ENCODE peak calls at places on chromosomes 12 and 14, in six cellular contexts. T, U, S, D, N and W are unnamed samples. For H3K4me1 and H3K9me3, the result is how much of the 10 kb centered on the place peaks cover.

GRCh38 chr14:51095854-51096823 is 1.2 kb upstream of the TRIM9 start:
- DNase-seq in T (peak), U (no peak), S (no peak), D (no peak), N (no peak), W (no peak)

GRCh38 chr14:36057452-36058142 is 118.9 kb downstream of the PTCSC3 start:
- DNase-seq in T (no peak), U (no peak), S (no peak), D (no peak), N (no peak), W (no peak)

GRCh38 chr14:105415481-105416428 is 3.9 kb upstream of the MTA1 start:
- DNase-seq in T (no peak), U (no peak), S (no peak), D (no peak), N (no peak), W (no peak)

GRCh38 chr12:104859144-104859543 is 98.9 kb downstream of the SLC41A2 start:
- DNase-seq in T (peak), U (no peak), S (no peak), D (no peak), N (no peak), W (no peak)

GRCh38 chr12:19171731-19172130 is 42.2 kb downstream of the PLEKHA5 start:
- DNase-seq in T (no peak), U (no peak), S (no peak), D (no peak), N (no peak), W (no peak)

GRCh38 chr12:51527872-51528271 is 63.2 kb upstream of the SCN8A start:
- DNase-seq in T (no peak), U (no peak), S (no peak), D (no peak), N (no peak), W (no peak)

GRCh38 chr12:114190971-114191370 is 215.0 kb downstream of the TBX5 start:
- DNase-seq in T (no peak), U (no peak), S (no peak), D (no peak), N (no peak), W (no peak)

GRCh38 chr12:67270622-67271021 is 1.5 kb downstream of the CAND1 start:
- DNase-seq in T (no peak), U (no peak), S (no peak), D (no peak), N (no peak), W (no peak)

GRCh38 chr12:132506730-132507538 is 17.0 kb downstream of the FBRSL1 start:
- DNase-seq in T (peak), U (no peak), S (peak), D (peak), N (no peak), W (peak)

GRCh38 chr12:6489449-6489848 is 3.6 kb downstream of the MRPL51 start:
- DNase-seq in T (no peak), U (no peak), S (no peak), D (no peak), N (no peak), W (no peak)

GRCh38 chr12:115338566-115339294 is 654.8 kb upstream of the TBX3 start:
- DNase-seq in T (no peak), U (no peak), S (no peak), D (no peak), N (no peak), W (no peak)

GRCh38 chr14:23182372-23183014 is 967 bp downstream of the SLC7A8 start:
- DNase-seq in T (no peak), U (peak), S (peak), D (peak), N (peak), W (no peak)

GRCh38 chr14:72617391-72618011 is 276.4 kb downstream of the DPF3 start:
- DNase-seq in T (no peak), U (peak), S (no peak), D (no peak), N (no peak), W (no peak)

GRCh38 chr14:36524220-36524837 is 4.3 kb upstream of the NKX2-1 start:
- DNase-seq in T (no peak), U (no peak), S (no peak), D (no peak), N (no peak), W (no peak)

GRCh38 chr12:12835378-12836145 is 22.4 kb downstream of the DDX47 start:
- DNase-seq in T (no peak), U (no peak), S (no peak), D (no peak), N (no peak), W (no peak)

GRCh38 chr14:88612981-88613380 is 50.1 kb downstream of the ZC3H14 start:
- DNase-seq in T (peak), U (no peak), S (no peak), D (no peak), N (no peak), W (no peak)

GRCh38 chr12:104365921-104366410 is 62.4 kb downstream of the EID3 start:
- DNase-seq in T (no peak), U (no peak), S (no peak), D (no peak), N (no peak), W (no peak)

GRCh38 chr12:62403031-62403430 is 63.6 kb upstream of the MON2 start:
- DNase-seq in T (no peak), U (no peak), S (no peak), D (no peak), N (no peak), W (no peak)

GRCh38 chr14:104820669-104821228 is 19.8 kb downstream of the ZBTB42 start:
- DNase-seq in T (peak), U (peak), S (peak), D (no peak), N (no peak), W (no peak)

GRCh38 chr14:38127356-38127755 is 80.3 kb upstream of the SSTR1 start:
- DNase-seq in T (no peak), U (no peak), S (no peak), D (no peak), N (peak), W (no peak)

GRCh38 chr14:94485944-94486841 is 10.2 kb upstream of the SERPINA9 start:
- DNase-seq in T (peak), U (no peak), S (peak), D (peak), N (peak), W (no peak)

GRCh38 chr12:67909091-67909531 is 80.1 kb upstream of the IFNG-AS1 start:
- DNase-seq in T (peak), U (no peak), S (no peak), D (no peak), N (no peak), W (no peak)

GRCh38 chr14:21496453-21496852 is 14.7 kb downstream of the METTL3 start:
- DNase-seq in T (peak), U (no peak), S (no peak), D (no peak), N (no peak), W (no peak)

GRCh38 chr12:9864913-9865675 is 4.1 kb downstream of the CLEC2B start:
- DNase-seq in T (no peak), U (no peak), S (no peak), D (no peak), N (no peak), W (no peak)

GRCh38 chr14:31596691-31597090 is 35.5 kb downstream of the NUBPL start:
- DNase-seq in T (no peak), U (no peak), S (no peak), D (no peak), N (no peak), W (no peak)

GRCh38 chr14:49783394-49784010 is 15.5 kb downstream of the KLHDC2 start:
- DNase-seq in T (no peak), U (no peak), S (no peak), D (no peak), N (no peak), W (no peak)

GRCh38 chr12:108572166-108572790 is 9.9 kb downstream of the ISCU start:
- DNase-seq in T (no peak), U (no peak), S (no peak), D (no peak), N (peak), W (no peak)

GRCh38 chr14:90454041-90455000 is 57.5 kb downstream of the CALM1 start:
- DNase-seq in T (peak), U (no peak), S (peak), D (no peak), N (peak), W (peak)

GRCh38 chr12:6613015-6613775 is 6.0 kb upstream of the CHD4 start:
- DNase-seq in T (peak), U (peak), S (peak), D (peak), N (peak), W (peak)

GRCh38 chr14:28102814-28103213 is 663.8 kb upstream of the FOXG1 start:
- DNase-seq in T (no peak), U (no peak), S (no peak), D (no peak), N (no peak), W (no peak)

GRCh38 chr14:65471038-65471878 is 58.7 kb downstream of the FUT8 start:
- DNase-seq in T (no peak), U (no peak), S (no peak), D (no peak), N (no peak), W (no peak)

GRCh38 chr12:6782903-6783571 is 6.3 kb upstream of the CD4 start:
- DNase-seq in T (no peak), U (no peak), S (no peak), D (no peak), N (peak), W (no peak)

GRCh38 chr14:33323979-33324378 is 385.3 kb downstream of the NPAS3 start:
- DNase-seq in T (no peak), U (no peak), S (no peak), D (no peak), N (no peak), W (no peak)
- H3K4me1 ChIP-seq in T (under half), U (under half), S (under half), D (under half), N (under half), W (under half)

GRCh38 chr14:29709490-29709889 is 218.2 kb downstream of the PRKD1 start:
- DNase-seq in T (peak), U (no peak), S (no peak), D (no peak), N (no peak), W (no peak)

GRCh38 chr14:29710015-29710414 is 217.6 kb downstream of the PRKD1 start:
- DNase-seq in T (peak), U (no peak), S (no peak), D (no peak), N (no peak), W (no peak)

GRCh38 chr14:29706700-29707099 is 220.9 kb downstream of the PRKD1 start:
- DNase-seq in T (no peak), U (no peak), S (no peak), D (no peak), N (no peak), W (no peak)

DNA sequence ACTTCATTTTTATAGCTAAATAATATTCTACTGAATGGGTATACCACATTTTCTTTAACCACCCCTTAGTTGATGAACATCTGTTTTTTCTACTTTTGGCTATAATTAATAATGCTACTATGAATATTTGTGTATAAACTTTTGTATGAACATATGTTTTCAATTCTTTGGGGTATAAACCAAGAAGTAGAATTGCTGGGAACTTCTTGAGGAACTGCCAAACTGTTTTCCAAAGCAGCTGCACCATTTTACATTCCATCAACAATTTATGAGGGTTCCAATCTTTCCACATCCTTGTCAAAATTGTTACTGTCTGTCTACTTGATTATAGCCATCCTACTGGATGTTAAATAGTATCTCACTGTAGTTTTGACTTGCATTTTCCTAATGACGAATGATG is 221.8 kb downstream of the PRKD1 start:
- DNase-seq in T (peak), U (no peak), S (no peak), D (no peak), N (no peak), W (no peak)
- H3K9me3 ChIP-seq in T (under half), U (under half), S (under half), D (under half), N (under half), W (under half)

DNA sequence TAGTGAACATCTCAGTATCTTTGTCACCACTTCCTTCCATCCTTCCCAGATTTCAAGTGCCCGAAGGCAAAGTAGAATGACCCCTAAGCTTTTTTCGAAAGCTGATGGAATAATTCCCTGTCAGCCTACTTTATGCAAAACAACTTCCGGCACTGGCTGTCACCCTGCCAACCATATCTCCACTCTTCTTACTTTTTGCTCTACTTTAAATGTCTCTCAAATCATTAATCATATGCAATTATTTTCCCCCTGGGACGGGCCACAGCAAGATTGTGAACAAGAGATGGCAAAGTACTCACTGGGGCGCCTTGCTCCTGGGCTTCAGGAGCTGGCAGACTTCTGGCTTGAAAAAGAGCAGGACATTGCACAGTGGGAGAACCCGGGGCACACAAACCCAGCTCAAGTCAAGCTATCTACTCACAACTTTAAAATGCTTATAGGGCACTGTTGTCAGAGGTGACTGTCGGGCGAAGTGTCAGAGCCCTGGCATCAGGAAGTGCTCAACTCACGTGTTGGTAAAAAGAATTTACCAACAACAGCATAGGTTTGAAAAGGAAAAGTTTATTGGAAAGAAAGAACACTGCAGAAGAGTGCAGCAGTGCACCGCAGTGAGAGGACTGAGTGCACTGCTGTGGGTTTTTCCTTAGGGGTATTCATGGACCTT is 373.4 kb downstream of the PAWR start:
- DNase-seq in T (no peak), U (no peak), S (no peak), D (no peak), N (no peak), W (no peak)
- TF ChIP-seq CTCF in T (no peak), U (no peak), S (no peak), D (no peak), N (no peak), W (no peak)

GRCh38 chr14:54773171-54774006 is 129.2 kb downstream of the GCH1 start:
- DNase-seq in T (peak), U (peak), S (peak), D (peak), N (peak), W (peak)
- H3K4me1 ChIP-seq in T (under half), U (under half), S (under half), D (under half), N (under half), W (under half)

GRCh38 chr12:94353130-94353529 is 106.5 kb downstream of the CEP83 start:
- DNase-seq in T (no peak), U (no peak), S (no peak), D (no peak), N (no peak), W (no peak)
- H3K9me3 ChIP-seq in T (under half), U (under half), S (half or more), D (under half), N (under half), W (under half)

GRCh38 chr14:64038857-64039542 is 186.2 kb downstream of the SYNE2 start:
- DNase-seq in T (peak), U (no peak), S (no peak), D (no peak), N (no peak), W (no peak)

GRCh38 chr14:64045091-64045490 is 192.3 kb downstream of the SYNE2 start:
- DNase-seq in T (no peak), U (no peak), S (no peak), D (no peak), N (no peak), W (no peak)

GRCh38 chr14:64035143-64035542 is 182.3 kb downstream of the SYNE2 start:
- DNase-seq in T (peak), U (no peak), S (no peak), D (no peak), N (no peak), W (no peak)

DNA sequence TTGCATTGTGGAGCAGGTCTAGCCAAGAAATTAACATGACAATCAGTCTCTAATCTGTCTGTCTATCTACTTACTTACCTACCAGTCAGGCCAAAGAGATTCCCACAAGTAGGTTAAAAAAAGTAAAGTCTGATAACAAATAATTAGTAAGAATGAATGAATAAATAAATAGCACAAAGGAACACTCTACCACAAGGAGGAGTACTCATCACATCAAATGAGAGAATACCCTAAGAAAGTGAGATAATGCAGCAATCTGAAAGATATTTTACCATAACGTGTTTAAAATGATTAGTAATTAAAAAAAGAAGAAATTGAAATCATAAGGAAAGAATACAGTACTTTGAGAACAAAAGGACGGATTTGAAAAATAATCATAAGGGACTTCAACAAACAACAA is 187.2 kb downstream of the SYNE2 start:
- DNase-seq in T (peak), U (no peak), S (no peak), D (no peak), N (no peak), W (no peak)
- TF ChIP-seq CTCF in T (peak), U (no peak), S (no peak), D (no peak), N (peak), W (no peak)